ENCODE peak calls at places on chromosomes 16 and 17, in six cellular contexts. K is spleen, W is psoas muscle, O is breast epithelium, J is uterus, H is hepatocyte. T is an unnamed sample. For H3K4me1, the result is how much of the 10 kb centered on the place peaks cover.

GRCh38 chr16:46885960-46886763 is 2.0 kb downstream of the GPT2 start:
- DNase-seq in K (no peak), W (peak), O (no peak), J (no peak), H (peak), T (peak)

GRCh38 chr17:46882666-46883065 is 31.3 kb downstream of the WNT9B start:
- DNase-seq in K (no peak), W (no peak), O (no peak), J (no peak), H (no peak), T (no peak)

GRCh38 chr17:35117984-35118383 is 1.7 kb downstream of the RAD51D start:
- DNase-seq in K (no peak), W (no peak), O (no peak), J (no peak), H (no peak), T (peak)

GRCh38 chr17:31266042-31266441 is 31.0 kb downstream of the OMG start:
- DNase-seq in K (no peak), W (no peak), O (no peak), J (no peak), H (no peak), T (no peak)

GRCh38 chr16:57826706-57827625 is 24.7 kb upstream of the KIFC3 start:
- DNase-seq in K (peak), W (peak), O (no peak), J (no peak), H (no peak), T (no peak)

GRCh38 chr16:15466886-15467781 is 32.7 kb downstream of the BMERB1 start:
- DNase-seq in K (no peak), W (no peak), O (no peak), J (no peak), H (no peak), T (no peak)

GRCh38 chr17:74457820-74458166 is 8.6 kb upstream of the CD300A start:
- DNase-seq in K (no peak), W (no peak), O (no peak), J (no peak), H (no peak), T (no peak)

GRCh38 chr17:43543771-43544575 is 2.2 kb downstream of the ETV4 start:
- DNase-seq in K (no peak), W (no peak), O (no peak), J (no peak), H (no peak), T (no peak)

GRCh38 chr17:27290916-27291598 is 2.9 kb upstream of the WSB1 start:
- DNase-seq in K (no peak), W (no peak), O (no peak), J (no peak), H (no peak), T (no peak)

GRCh38 chr16:55030944-55031343 is 100.3 kb downstream of the IRX5 start:
- DNase-seq in K (peak), W (no peak), O (no peak), J (no peak), H (no peak), T (no peak)

GRCh38 chr16:337437-337836 is 15.1 kb downstream of the AXIN1 start:
- DNase-seq in K (no peak), W (no peak), O (no peak), J (no peak), H (no peak), T (no peak)

GRCh38 chr17:73309727-73310555 is 1.9 kb downstream of the CDC42EP4 start:
- DNase-seq in K (no peak), W (no peak), O (no peak), J (no peak), H (peak), T (no peak)

GRCh38 chr16:70454221-70455034 is at the start of gene FCSK:
- DNase-seq in K (peak), W (peak), O (no peak), J (peak), H (peak), T (peak)

GRCh38 chr16:49866533-49867155 is 10.7 kb upstream of the ZNF423 start:
- DNase-seq in K (no peak), W (no peak), O (no peak), J (no peak), H (no peak), T (no peak)

GRCh38 chr16:49414651-49415050 is 41.0 kb downstream of the C16orf78 start:
- DNase-seq in K (no peak), W (no peak), O (no peak), J (no peak), H (no peak), T (no peak)

GRCh38 chr16:7765079-7765550 is 432.5 kb downstream of the RBFOX1 start:
- DNase-seq in K (no peak), W (no peak), O (no peak), J (no peak), H (no peak), T (no peak)

GRCh38 chr17:48756816-48757215 is 28.3 kb upstream of the HOXB13 start:
- DNase-seq in K (no peak), W (no peak), O (peak), J (no peak), H (no peak), T (no peak)

GRCh38 chr17:48617515-48618365 is 2.6 kb upstream of the HOXB8 start:
- DNase-seq in K (no peak), W (no peak), O (no peak), J (no peak), H (no peak), T (no peak)

GRCh38 chr16:68643847-68644246 is 1.3 kb upstream of the CDH3 start:
- DNase-seq in K (no peak), W (no peak), O (no peak), J (no peak), H (peak), T (no peak)

GRCh38 chr16:30148101-30148500 is 25.1 kb upstream of the MAPK3 start:
- DNase-seq in K (no peak), W (no peak), O (no peak), J (no peak), H (no peak), T (no peak)

GRCh38 chr16:14186007-14186953 is 115.2 kb downstream of the MRTFB start:
- DNase-seq in K (no peak), W (peak), O (no peak), J (peak), H (peak), T (peak)

GRCh38 chr17:78834571-78834970 is 6.0 kb downstream of the USP36 start:
- DNase-seq in K (peak), W (peak), O (no peak), J (no peak), H (no peak), T (no peak)

GRCh38 chr16:30112197-30113030 is 923 bp downstream of the GDPD3 start:
- DNase-seq in K (peak), W (peak), O (no peak), J (peak), H (peak), T (no peak)

GRCh38 chr16:85535352-85536072 is 77.6 kb upstream of the GSE1 start:
- DNase-seq in K (no peak), W (no peak), O (no peak), J (no peak), H (peak), T (no peak)

GRCh38 chr17:67093348-67093747 is 49.0 kb downstream of the CACNG1 start:
- DNase-seq in K (no peak), W (no peak), O (no peak), J (no peak), H (no peak), T (no peak)

GRCh38 chr16:89330177-89330856 is 112.8 kb downstream of the ZNF778 start:
- DNase-seq in K (peak), W (peak), O (no peak), J (no peak), H (no peak), T (peak)

GRCh38 chr16:50627419-50627818 is 53.7 kb downstream of the SNX20 start:
- DNase-seq in K (no peak), W (no peak), O (no peak), J (peak), H (peak), T (no peak)

GRCh38 chr17:75773808-75774470 is 8.9 kb upstream of the GALK1 start:
- DNase-seq in K (peak), W (peak), O (peak), J (peak), H (peak), T (no peak)

GRCh38 chr16:30358577-30358936 is 3.4 kb upstream of the CD2BP2 start:
- DNase-seq in K (no peak), W (no peak), O (no peak), J (no peak), H (no peak), T (no peak)

GRCh38 chr17:44829558-44830358 is at the start of gene GJC1:
- DNase-seq in K (peak), W (peak), O (no peak), J (peak), H (peak), T (no peak)

GRCh38 chr16:7137560-7138330 is 194.9 kb upstream of the RBFOX1 start:
- DNase-seq in K (no peak), W (no peak), O (no peak), J (no peak), H (peak), T (peak)

GRCh38 chr17:77736207-77736600 is 222.3 kb upstream of the TNRC6C start:
- DNase-seq in K (no peak), W (no peak), O (peak), J (peak), H (no peak), T (no peak)

GRCh38 chr17:1590031-1590746 is 27.6 kb upstream of the PITPNA start:
- DNase-seq in K (no peak), W (peak), O (no peak), J (peak), H (peak), T (peak)

GRCh38 chr17:34054495-34054894 is 200.6 kb upstream of the CCL2 start:
- DNase-seq in K (no peak), W (no peak), O (no peak), J (no peak), H (no peak), T (no peak)

GRCh38 chr16:3591436-3591803 is 14.2 kb upstream of the NLRC3 start:
- DNase-seq in K (no peak), W (no peak), O (no peak), J (no peak), H (no peak), T (no peak)

GRCh38 chr16:3590736-3591435 is 13.7 kb upstream of the NLRC3 start:
- DNase-seq in K (no peak), W (no peak), O (no peak), J (no peak), H (no peak), T (no peak)

GRCh38 chr16:3589001-3589400 is 11.8 kb upstream of the NLRC3 start:
- DNase-seq in K (no peak), W (no peak), O (no peak), J (no peak), H (no peak), T (no peak)

GRCh38 chr16:3589441-3589921 is 12.3 kb upstream of the NLRC3 start:
- DNase-seq in K (no peak), W (no peak), O (no peak), J (no peak), H (no peak), T (no peak)

DNA sequence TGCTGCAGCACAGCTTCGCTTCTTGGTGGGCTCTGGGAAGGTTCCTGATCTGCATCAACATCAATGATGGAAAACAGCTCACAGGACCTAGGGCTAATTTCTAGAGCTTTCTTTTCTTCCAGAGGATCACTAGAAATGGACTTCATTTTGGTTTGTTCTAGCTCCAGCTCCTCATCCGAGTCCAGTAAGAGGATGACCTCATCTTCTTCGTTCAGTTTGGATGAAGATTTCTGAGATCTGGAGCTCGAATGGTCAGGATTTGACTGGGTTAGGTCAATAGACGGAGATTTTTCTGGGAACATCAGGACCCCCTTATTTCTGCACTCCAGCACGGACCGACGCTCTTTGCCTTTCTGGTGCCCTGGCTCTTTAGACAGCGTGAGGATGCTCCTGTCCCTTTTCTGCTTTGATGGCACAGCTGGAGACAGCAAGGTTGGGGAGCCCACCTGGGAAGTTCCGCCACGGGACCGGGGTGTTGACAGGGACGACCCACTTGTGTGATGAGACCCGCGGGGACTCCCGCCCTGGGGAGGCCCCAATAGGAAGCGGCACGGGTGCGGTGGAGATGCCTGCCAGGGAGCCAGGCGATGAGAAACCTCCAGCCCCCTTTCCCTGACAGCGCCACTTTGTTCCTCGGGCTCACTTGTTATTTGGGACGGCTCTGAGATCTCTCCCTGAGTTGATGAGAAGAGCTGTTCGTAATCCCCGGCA is 12.9 kb upstream of the NLRC3 start:
- DNase-seq in K (no peak), W (no peak), O (no peak), J (no peak), H (no peak), T (no peak)
- H3K27ac ChIP-seq in K (no peak), W (no peak), O (no peak), J (no peak), H (no peak), T (no peak)

GRCh38 chr17:50093807-50094206 is 1.3 kb upstream of the PDK2 start:
- DNase-seq in K (no peak), W (no peak), O (no peak), J (no peak), H (no peak), T (peak)

GRCh38 chr17:50093246-50093645 is 1.9 kb upstream of the PDK2 start:
- DNase-seq in K (no peak), W (no peak), O (no peak), J (no peak), H (no peak), T (no peak)

GRCh38 chr17:50095626-50096037 is 481 bp downstream of the PDK2 start:
- DNase-seq in K (no peak), W (no peak), O (no peak), J (no peak), H (peak), T (no peak)

GRCh38 chr17:50094753-50095616 is at the start of gene PDK2:
- DNase-seq in K (peak), W (peak), O (peak), J (peak), H (peak), T (peak)

GRCh38 chr17:50094243-50094752 is 853 bp upstream of the PDK2 start:
- DNase-seq in K (peak), W (peak), O (peak), J (peak), H (peak), T (peak)
- TF ChIP-seq CTCF in K (peak), W (peak), O (peak), J (peak), H (peak), T (peak)

GRCh38 chr16:11233727-11234376 is 22.2 kb downstream of the SOCS1 start:
- DNase-seq in K (no peak), W (no peak), O (no peak), J (no peak), H (no peak), T (no peak)
- H3K4me1 ChIP-seq in K (under half), W (under half), O (under half), J (under half), H (under half), T (under half)

GRCh38 chr17:57617218-57617617 is 127.9 kb downstream of the CCDC182 start:
- DNase-seq in K (no peak), W (no peak), O (no peak), J (no peak), H (no peak), T (no peak)

GRCh38 chr17:57619061-57619937 is 125.8 kb downstream of the CCDC182 start:
- DNase-seq in K (peak), W (peak), O (no peak), J (no peak), H (no peak), T (no peak)

GRCh38 chr17:57614742-57615141 is 130.4 kb downstream of the CCDC182 start:
- DNase-seq in K (no peak), W (no peak), O (no peak), J (no peak), H (no peak), T (no peak)

GRCh38 chr17:57612202-57613071 is 132.7 kb downstream of the CCDC182 start:
- DNase-seq in K (no peak), W (peak), O (no peak), J (no peak), H (no peak), T (no peak)

GRCh38 chr17:57615836-57616235 is 129.3 kb downstream of the CCDC182 start:
- DNase-seq in K (no peak), W (peak), O (no peak), J (no peak), H (no peak), T (no peak)
- H3K27ac ChIP-seq in K (no peak), W (no peak), O (no peak), J (no peak), H (no peak), T (no peak)

DNA sequence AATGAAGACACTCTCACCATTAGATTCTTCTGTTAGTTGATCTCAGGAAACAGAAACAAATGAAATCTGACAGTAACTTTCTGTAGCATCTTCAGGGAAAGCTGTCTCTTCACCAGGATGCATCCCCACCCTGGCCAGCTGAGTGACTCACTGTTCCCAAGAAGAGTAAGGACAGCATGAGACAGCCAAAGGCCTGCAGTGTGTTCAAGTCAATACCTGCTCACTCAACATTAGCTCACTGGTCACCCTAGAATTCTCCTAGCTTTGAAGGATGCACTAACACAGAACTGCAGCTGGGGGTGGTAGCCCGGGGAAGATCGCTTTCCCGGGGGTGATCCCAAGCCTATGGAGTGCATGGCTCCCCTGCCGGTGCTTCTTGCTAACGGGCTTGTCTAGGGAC is 28.2 kb upstream of the CLEC18B start:
- DNase-seq in K (no peak), W (peak), O (no peak), J (peak), H (peak), T (peak)
- TF ChIP-seq CTCF in K (no peak), W (no peak), O (no peak), J (no peak), H (no peak), T (peak)

GRCh38 chr17:71331754-71332153 is 789.1 kb upstream of the SOX9 start:
- DNase-seq in K (no peak), W (no peak), O (no peak), J (no peak), H (no peak), T (no peak)
- H3K4me1 ChIP-seq in K (under half), W (under half), O (under half), J (under half), H (under half), T (under half)

GRCh38 chr16:66933776-66934137 is 445 bp downstream of the CIAO2B start:
- DNase-seq in K (no peak), W (no peak), O (no peak), J (no peak), H (peak), T (peak)

GRCh38 chr16:66936889-66937554 is 1.7 kb downstream of the CES2 start:
- DNase-seq in K (no peak), W (peak), O (no peak), J (no peak), H (no peak), T (no peak)

GRCh38 chr16:66934138-66934838 is at the start of gene CIAO2B:
- DNase-seq in K (peak), W (peak), O (peak), J (peak), H (peak), T (peak)

GRCh38 chr16:66936462-66936861 is 1.1 kb downstream of the CES2 start:
- DNase-seq in K (no peak), W (peak), O (no peak), J (no peak), H (no peak), T (no peak)

DNA sequence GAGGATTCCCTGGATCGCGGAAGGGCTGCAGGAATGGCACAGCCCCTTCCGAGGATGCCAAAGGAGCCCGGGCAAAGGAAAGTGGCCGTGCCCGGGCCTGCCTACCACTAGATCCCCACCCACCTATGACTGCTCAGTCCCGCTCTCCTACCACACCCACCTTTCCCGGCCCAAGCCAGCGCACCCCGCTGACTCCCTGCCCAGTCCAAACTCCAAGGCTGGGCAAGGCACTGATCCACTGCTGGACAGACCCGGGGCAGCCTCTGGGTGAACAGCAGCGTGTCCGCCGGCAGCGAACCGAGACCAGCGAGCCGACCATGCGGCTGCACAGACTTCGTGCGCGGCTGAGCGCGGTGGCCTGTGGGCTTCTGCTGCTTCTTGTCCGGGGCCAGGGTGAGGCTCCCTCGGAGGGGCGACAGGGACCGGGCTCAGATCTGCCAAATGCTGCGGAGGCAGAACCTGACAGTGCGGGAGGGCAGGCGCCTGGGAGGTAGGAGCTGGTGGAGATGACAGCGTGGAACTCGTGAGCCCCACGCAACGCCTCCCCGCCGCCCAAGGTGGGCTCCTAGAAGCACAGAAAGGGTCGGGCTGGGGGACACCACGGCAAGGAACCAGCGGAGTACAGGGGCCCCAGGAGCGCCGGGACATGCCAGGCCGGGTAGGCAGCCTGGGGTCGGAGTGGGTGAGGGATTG is at the start of gene CES2:
- DNase-seq in K (peak), W (peak), O (peak), J (no peak), H (peak), T (peak)
- H3K27ac ChIP-seq in K (peak), W (peak), O (peak), J (peak), H (peak), T (peak)

DNA sequence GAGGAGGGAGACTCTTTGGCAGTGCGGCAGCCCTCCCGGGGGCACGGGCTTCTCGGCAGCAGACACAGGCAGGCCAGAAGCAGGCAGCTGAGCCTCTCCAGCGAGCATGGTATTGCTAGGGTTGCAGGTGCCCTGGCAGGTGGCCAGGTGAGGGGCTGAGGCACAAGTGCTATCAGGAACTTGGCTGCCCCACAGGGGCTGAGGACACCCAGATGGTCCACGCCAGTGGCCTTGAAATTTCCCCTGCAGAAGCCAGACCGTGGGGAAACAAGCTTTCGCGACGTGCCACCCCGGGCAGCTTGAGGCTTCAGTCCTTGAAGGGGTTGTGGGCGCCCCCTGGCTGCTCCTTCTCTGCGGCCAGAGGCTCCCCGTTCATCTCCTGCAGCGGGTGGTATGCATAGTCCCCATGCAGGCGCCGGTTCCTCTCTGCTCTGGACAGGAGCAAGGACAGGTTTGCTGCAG is 8.5 kb downstream of the NAGPA start:
- DNase-seq in K (no peak), W (no peak), O (no peak), J (no peak), H (no peak), T (no peak)
- TF ChIP-seq CTCF in K (no peak), W (peak), O (no peak), J (no peak), H (peak), T (peak)

T was measured in foreskin keratinocyte.